ENCODE peak calls at places on chromosomes 16 and 17, in eight cellular contexts. One of them, this sample, is unnamed.

GRCh38 chr17:43943769-43944418 is 1.6 kb upstream of the PPY start:
- DNase-seq in non-pigmented ciliary epithelial cell: no peak
- DNase-seq in NAMALWA: peak; percentile 82
- DNase-seq in effector CD4-positive, alpha-beta T cell: peak; percentile 70
- DNase-seq in NCI-H1092 treated with DMSO at 0.1 percent for 48 hours: peak; percentile 43
- DNase-seq in stimulated activated CD4-positive, alpha-beta T cell treated with anti-CD3 and anti-CD28 coated beads, TNF-alpha, amount 100 ng/mL, for 48 hours: peak; percentile 71
- DNase-seq in GM20000: peak; percentile 85
- DNase-seq in kidney tubule cell: peak; percentile 74
- DNase-seq in this sample: peak; percentile 79

GRCh38 chr16:85553436-85554113 is 59.5 kb upstream of the GSE1 start:
- DNase-seq in non-pigmented ciliary epithelial cell: no peak
- DNase-seq in NAMALWA: peak; percentile 84
- DNase-seq in effector CD4-positive, alpha-beta T cell: peak; percentile 8
- DNase-seq in NCI-H1092 treated with DMSO at 0.1 percent for 48 hours: peak; percentile 82
- DNase-seq in stimulated activated CD4-positive, alpha-beta T cell treated with anti-CD3 and anti-CD28 coated beads, TNF-alpha, amount 100 ng/mL, for 48 hours: no peak
- DNase-seq in GM20000: peak; percentile 91
- DNase-seq in kidney tubule cell: peak; percentile 66
- DNase-seq in this sample: peak; percentile 83

GRCh38 chr16:87040169-87041117 is 276.7 kb downstream of the C16orf95 start:
- DNase-seq in non-pigmented ciliary epithelial cell: no peak
- DNase-seq in NAMALWA: no peak
- DNase-seq in effector CD4-positive, alpha-beta T cell: no peak
- DNase-seq in NCI-H1092 treated with DMSO at 0.1 percent for 48 hours: no peak
- DNase-seq in stimulated activated CD4-positive, alpha-beta T cell treated with anti-CD3 and anti-CD28 coated beads, TNF-alpha, amount 100 ng/mL, for 48 hours: no peak
- DNase-seq in GM20000: no peak
- DNase-seq in kidney tubule cell: no peak
- DNase-seq in this sample: no peak

GRCh38 chr17:72301887-72302286 is 181.1 kb downstream of the SOX9 start:
- DNase-seq in non-pigmented ciliary epithelial cell: no peak
- DNase-seq in NAMALWA: no peak
- DNase-seq in effector CD4-positive, alpha-beta T cell: no peak
- DNase-seq in NCI-H1092 treated with DMSO at 0.1 percent for 48 hours: no peak
- DNase-seq in stimulated activated CD4-positive, alpha-beta T cell treated with anti-CD3 and anti-CD28 coated beads, TNF-alpha, amount 100 ng/mL, for 48 hours: no peak
- DNase-seq in GM20000: no peak
- DNase-seq in kidney tubule cell: no peak
- DNase-seq in this sample: no peak

GRCh38 chr16:84048306-84048705 is 5.7 kb upstream of the SLC38A8 start:
- DNase-seq in non-pigmented ciliary epithelial cell: no peak
- DNase-seq in NAMALWA: no peak
- DNase-seq in effector CD4-positive, alpha-beta T cell: no peak
- DNase-seq in NCI-H1092 treated with DMSO at 0.1 percent for 48 hours: no peak
- DNase-seq in stimulated activated CD4-positive, alpha-beta T cell treated with anti-CD3 and anti-CD28 coated beads, TNF-alpha, amount 100 ng/mL, for 48 hours: no peak
- DNase-seq in GM20000: no peak
- DNase-seq in kidney tubule cell: peak; percentile 15
- DNase-seq in this sample: peak; percentile 21

GRCh38 chr16:1688807-1689560 is 10.9 kb downstream of the JPT2 start:
- DNase-seq in non-pigmented ciliary epithelial cell: peak; percentile 78
- DNase-seq in NAMALWA: no peak
- DNase-seq in effector CD4-positive, alpha-beta T cell: no peak
- DNase-seq in NCI-H1092 treated with DMSO at 0.1 percent for 48 hours: no peak
- DNase-seq in stimulated activated CD4-positive, alpha-beta T cell treated with anti-CD3 and anti-CD28 coated beads, TNF-alpha, amount 100 ng/mL, for 48 hours: no peak
- DNase-seq in GM20000: no peak
- DNase-seq in kidney tubule cell: peak; percentile 98
- DNase-seq in this sample: no peak

GRCh38 chr17:296382-296781 is 56.2 kb downstream of the RPH3AL start:
- DNase-seq in non-pigmented ciliary epithelial cell: no peak
- DNase-seq in NAMALWA: no peak
- DNase-seq in effector CD4-positive, alpha-beta T cell: no peak
- DNase-seq in NCI-H1092 treated with DMSO at 0.1 percent for 48 hours: no peak
- DNase-seq in stimulated activated CD4-positive, alpha-beta T cell treated with anti-CD3 and anti-CD28 coated beads, TNF-alpha, amount 100 ng/mL, for 48 hours: no peak
- DNase-seq in GM20000: no peak
- DNase-seq in kidney tubule cell: no peak
- DNase-seq in this sample: no peak

GRCh38 chr16:76959166-76959565 is 231.8 kb upstream of the MON1B start:
- DNase-seq in non-pigmented ciliary epithelial cell: no peak
- DNase-seq in NAMALWA: no peak
- DNase-seq in effector CD4-positive, alpha-beta T cell: no peak
- DNase-seq in NCI-H1092 treated with DMSO at 0.1 percent for 48 hours: no peak
- DNase-seq in stimulated activated CD4-positive, alpha-beta T cell treated with anti-CD3 and anti-CD28 coated beads, TNF-alpha, amount 100 ng/mL, for 48 hours: no peak
- DNase-seq in GM20000: no peak
- DNase-seq in kidney tubule cell: no peak
- DNase-seq in this sample: no peak

GRCh38 chr16:68756250-68757051 is 19.4 kb downstream of the CDH1 start:
- DNase-seq in non-pigmented ciliary epithelial cell: no peak
- DNase-seq in NAMALWA: peak; percentile 33
- DNase-seq in effector CD4-positive, alpha-beta T cell: no peak
- DNase-seq in NCI-H1092 treated with DMSO at 0.1 percent for 48 hours: peak; percentile 25
- DNase-seq in stimulated activated CD4-positive, alpha-beta T cell treated with anti-CD3 and anti-CD28 coated beads, TNF-alpha, amount 100 ng/mL, for 48 hours: peak; percentile 76
- DNase-seq in GM20000: peak; percentile 81
- DNase-seq in kidney tubule cell: peak; percentile 98
- DNase-seq in this sample: no peak

GRCh38 chr17:18257747-18258355 is 687 bp downstream of the FLII start:
- DNase-seq in non-pigmented ciliary epithelial cell: no peak
- DNase-seq in NAMALWA: peak; percentile 42
- DNase-seq in effector CD4-positive, alpha-beta T cell: peak; percentile 37
- DNase-seq in NCI-H1092 treated with DMSO at 0.1 percent for 48 hours: peak; percentile 2
- DNase-seq in stimulated activated CD4-positive, alpha-beta T cell treated with anti-CD3 and anti-CD28 coated beads, TNF-alpha, amount 100 ng/mL, for 48 hours: no peak
- DNase-seq in GM20000: peak; percentile 83
- DNase-seq in kidney tubule cell: peak; percentile 90
- DNase-seq in this sample: no peak

GRCh38 chr17:8072339-8072726 is 15.2 kb downstream of the ALOX12B start:
- DNase-seq in non-pigmented ciliary epithelial cell: no peak
- DNase-seq in NAMALWA: no peak
- DNase-seq in effector CD4-positive, alpha-beta T cell: no peak
- DNase-seq in NCI-H1092 treated with DMSO at 0.1 percent for 48 hours: no peak
- DNase-seq in stimulated activated CD4-positive, alpha-beta T cell treated with anti-CD3 and anti-CD28 coated beads, TNF-alpha, amount 100 ng/mL, for 48 hours: no peak
- DNase-seq in GM20000: no peak
- DNase-seq in kidney tubule cell: no peak
- DNase-seq in this sample: no peak

GRCh38 chr16:720507-720989 is 398 bp upstream of the ANTKMT start:
- DNase-seq in non-pigmented ciliary epithelial cell: no peak
- DNase-seq in NAMALWA: peak; percentile 86
- DNase-seq in effector CD4-positive, alpha-beta T cell: no peak
- DNase-seq in NCI-H1092 treated with DMSO at 0.1 percent for 48 hours: no peak
- DNase-seq in stimulated activated CD4-positive, alpha-beta T cell treated with anti-CD3 and anti-CD28 coated beads, TNF-alpha, amount 100 ng/mL, for 48 hours: peak; percentile 44
- DNase-seq in GM20000: peak; percentile 82
- DNase-seq in kidney tubule cell: peak; percentile 77
- DNase-seq in this sample: no peak

GRCh38 chr17:1872254-1872653 is 42.4 kb downstream of the RPA1 start:
- DNase-seq in non-pigmented ciliary epithelial cell: no peak
- DNase-seq in NAMALWA: no peak
- DNase-seq in effector CD4-positive, alpha-beta T cell: no peak
- DNase-seq in NCI-H1092 treated with DMSO at 0.1 percent for 48 hours: no peak
- DNase-seq in stimulated activated CD4-positive, alpha-beta T cell treated with anti-CD3 and anti-CD28 coated beads, TNF-alpha, amount 100 ng/mL, for 48 hours: no peak
- DNase-seq in GM20000: no peak
- DNase-seq in kidney tubule cell: no peak
- DNase-seq in this sample: no peak

GRCh38 chr16:60929-61878 is 7.6 kb downstream of the SNRNP25 start:
- DNase-seq in non-pigmented ciliary epithelial cell: no peak
- DNase-seq in NAMALWA: no peak
- DNase-seq in effector CD4-positive, alpha-beta T cell: no peak
- DNase-seq in NCI-H1092 treated with DMSO at 0.1 percent for 48 hours: no peak
- DNase-seq in stimulated activated CD4-positive, alpha-beta T cell treated with anti-CD3 and anti-CD28 coated beads, TNF-alpha, amount 100 ng/mL, for 48 hours: no peak
- DNase-seq in GM20000: no peak
- DNase-seq in kidney tubule cell: no peak
- DNase-seq in this sample: no peak

GRCh38 chr16:22313876-22314470 is 16.8 kb downstream of the POLR3E start:
- DNase-seq in non-pigmented ciliary epithelial cell: no peak
- DNase-seq in NAMALWA: no peak
- DNase-seq in effector CD4-positive, alpha-beta T cell: no peak
- DNase-seq in NCI-H1092 treated with DMSO at 0.1 percent for 48 hours: no peak
- DNase-seq in stimulated activated CD4-positive, alpha-beta T cell treated with anti-CD3 and anti-CD28 coated beads, TNF-alpha, amount 100 ng/mL, for 48 hours: no peak
- DNase-seq in GM20000: no peak
- DNase-seq in kidney tubule cell: no peak
- DNase-seq in this sample: no peak

GRCh38 chr17:17665255-17665654 is 16.0 kb upstream of the RAI1 start:
- DNase-seq in non-pigmented ciliary epithelial cell: no peak
- DNase-seq in NAMALWA: no peak
- DNase-seq in effector CD4-positive, alpha-beta T cell: no peak
- DNase-seq in NCI-H1092 treated with DMSO at 0.1 percent for 48 hours: no peak
- DNase-seq in stimulated activated CD4-positive, alpha-beta T cell treated with anti-CD3 and anti-CD28 coated beads, TNF-alpha, amount 100 ng/mL, for 48 hours: no peak
- DNase-seq in GM20000: no peak
- DNase-seq in kidney tubule cell: no peak
- DNase-seq in this sample: no peak

GRCh38 chr17:74116087-74116717 is 87.3 kb upstream of the RPL38 start:
- DNase-seq in non-pigmented ciliary epithelial cell: no peak
- DNase-seq in NAMALWA: no peak
- DNase-seq in effector CD4-positive, alpha-beta T cell: no peak
- DNase-seq in NCI-H1092 treated with DMSO at 0.1 percent for 48 hours: peak; percentile 12
- DNase-seq in stimulated activated CD4-positive, alpha-beta T cell treated with anti-CD3 and anti-CD28 coated beads, TNF-alpha, amount 100 ng/mL, for 48 hours: no peak
- DNase-seq in GM20000: no peak
- DNase-seq in kidney tubule cell: peak; percentile 79
- DNase-seq in this sample: no peak

GRCh38 chr17:78538033-78538776 is 39.0 kb downstream of the DNAH17 start:
- DNase-seq in non-pigmented ciliary epithelial cell: no peak
- DNase-seq in NAMALWA: no peak
- DNase-seq in effector CD4-positive, alpha-beta T cell: no peak
- DNase-seq in NCI-H1092 treated with DMSO at 0.1 percent for 48 hours: no peak
- DNase-seq in stimulated activated CD4-positive, alpha-beta T cell treated with anti-CD3 and anti-CD28 coated beads, TNF-alpha, amount 100 ng/mL, for 48 hours: no peak
- DNase-seq in GM20000: peak; percentile 52
- DNase-seq in kidney tubule cell: peak; percentile 20
- DNase-seq in this sample: no peak

GRCh38 chr17:16434662-16435061 is 19.3 kb downstream of the TRPV2 start:
- DNase-seq in non-pigmented ciliary epithelial cell: no peak
- DNase-seq in NAMALWA: no peak
- DNase-seq in effector CD4-positive, alpha-beta T cell: no peak
- DNase-seq in NCI-H1092 treated with DMSO at 0.1 percent for 48 hours: no peak
- DNase-seq in stimulated activated CD4-positive, alpha-beta T cell treated with anti-CD3 and anti-CD28 coated beads, TNF-alpha, amount 100 ng/mL, for 48 hours: no peak
- DNase-seq in GM20000: no peak
- DNase-seq in kidney tubule cell: no peak
- DNase-seq in this sample: no peak

GRCh38 chr16:59905628-59906027 is 1171.5 kb upstream of the GOT2 start:
- DNase-seq in non-pigmented ciliary epithelial cell: no peak
- DNase-seq in NAMALWA: no peak
- DNase-seq in effector CD4-positive, alpha-beta T cell: no peak
- DNase-seq in NCI-H1092 treated with DMSO at 0.1 percent for 48 hours: no peak
- DNase-seq in stimulated activated CD4-positive, alpha-beta T cell treated with anti-CD3 and anti-CD28 coated beads, TNF-alpha, amount 100 ng/mL, for 48 hours: no peak
- DNase-seq in GM20000: no peak
- DNase-seq in kidney tubule cell: no peak
- DNase-seq in this sample: no peak

GRCh38 chr17:6328279-6328678 is 106.6 kb downstream of the AIPL1 start:
- DNase-seq in non-pigmented ciliary epithelial cell: no peak
- DNase-seq in NAMALWA: peak; percentile 1
- DNase-seq in effector CD4-positive, alpha-beta T cell: no peak
- DNase-seq in NCI-H1092 treated with DMSO at 0.1 percent for 48 hours: no peak
- DNase-seq in stimulated activated CD4-positive, alpha-beta T cell treated with anti-CD3 and anti-CD28 coated beads, TNF-alpha, amount 100 ng/mL, for 48 hours: no peak
- DNase-seq in GM20000: no peak
- DNase-seq in kidney tubule cell: no peak
- DNase-seq in this sample: no peak

GRCh38 chr17:53948323-53948722 is 125.6 kb downstream of the KIF2B start:
- DNase-seq in non-pigmented ciliary epithelial cell: no peak
- DNase-seq in NAMALWA: no peak
- DNase-seq in effector CD4-positive, alpha-beta T cell: no peak
- DNase-seq in NCI-H1092 treated with DMSO at 0.1 percent for 48 hours: no peak
- DNase-seq in stimulated activated CD4-positive, alpha-beta T cell treated with anti-CD3 and anti-CD28 coated beads, TNF-alpha, amount 100 ng/mL, for 48 hours: no peak
- DNase-seq in GM20000: no peak
- DNase-seq in kidney tubule cell: no peak
- DNase-seq in this sample: no peak

GRCh38 chr16:49660647-49661046 is 195.3 kb downstream of the ZNF423 start:
- DNase-seq in non-pigmented ciliary epithelial cell: no peak
- DNase-seq in NAMALWA: no peak
- DNase-seq in effector CD4-positive, alpha-beta T cell: no peak
- DNase-seq in NCI-H1092 treated with DMSO at 0.1 percent for 48 hours: no peak
- DNase-seq in stimulated activated CD4-positive, alpha-beta T cell treated with anti-CD3 and anti-CD28 coated beads, TNF-alpha, amount 100 ng/mL, for 48 hours: no peak
- DNase-seq in GM20000: no peak
- DNase-seq in kidney tubule cell: no peak
- DNase-seq in this sample: no peak

This sample was measured in NCI-H524.